ENCODE peak calls at places on chromosomes 6 and 20, in six cellular contexts. S is activated CD4-positive, CD25-positive, alpha-beta regulatory T cell; E is BE2C; Y is GM13977; B is fibroblast of mammary gland; W is kidney glomerular epithelial cell. R is an unnamed sample.
A peak's percentile ranks its signal among the peaks of the same experiment; 100 is the strongest.

GRCh38 chr6:124830506-124830905 is 131.7 kb upstream of the RNF217 start:
- DNase-seq in S (no peak), E (no peak), Y (no peak), B (no peak), W (no peak), R (no peak)

GRCh38 chr20:31684153-31685003 is 38.3 kb downstream of the BCL2L1 start:
- DNase-seq in S (no peak), E (no peak), Y (no peak), B (no peak), W (peak; percentile 57), R (peak; percentile 88)

GRCh38 chr6:105452924-105453756 is 50.3 kb upstream of the PREP start:
- DNase-seq in S (peak; percentile 9), E (no peak), Y (peak; percentile 37), B (no peak), W (no peak), R (no peak)

GRCh38 chr6:169158750-169159149 is 94.9 kb downstream of the THBS2 start:
- DNase-seq in S (no peak), E (no peak), Y (peak; percentile 12), B (peak; percentile 33), W (no peak), R (no peak)

GRCh38 chr6:87700351-87700728 is 1.7 kb downstream of the AKIRIN2 start:
- DNase-seq in S (no peak), E (no peak), Y (no peak), B (no peak), W (no peak), R (no peak)

GRCh38 chr6:129635396-129636164 is 74.4 kb downstream of the ARHGAP18 start:
- DNase-seq in S (no peak), E (no peak), Y (no peak), B (peak; percentile 80), W (no peak), R (peak; percentile 36)

GRCh38 chr6:23266536-23266935 is 697.2 kb downstream of the HDGFL1 start:
- DNase-seq in S (no peak), E (no peak), Y (no peak), B (no peak), W (no peak), R (no peak)

GRCh38 chr20:8536219-8536618 is 404.2 kb downstream of the PLCB1 start:
- DNase-seq in S (no peak), E (no peak), Y (no peak), B (no peak), W (no peak), R (no peak)

GRCh38 chr20:6142348-6142993 is 19.6 kb upstream of the FERMT1 start:
- DNase-seq in S (no peak), E (peak; percentile 44), Y (peak; percentile 65), B (peak; percentile 67), W (peak; percentile 74), R (peak; percentile 52)